ENCODE peak calls at places on chromosomes 13 and 19, in six cellular contexts. P, N, B, S, C and M are unnamed samples.

GRCh38 chr13:25148005-25148798 is 23.9 kb downstream of the AMER2 start:
- DNase-seq in P (no peak), N (no peak), B (no peak), S (no peak), C (no peak), M (no peak)

GRCh38 chr13:99206226-99206625 is 5.6 kb downstream of the UBAC2 start:
- DNase-seq in P (no peak), N (no peak), B (no peak), S (no peak), C (no peak), M (no peak)

GRCh38 chr13:74695021-74695800 is 561.0 kb upstream of the KLF12 start:
- DNase-seq in P (no peak), N (no peak), B (no peak), S (no peak), C (no peak), M (no peak)

GRCh38 chr19:13428352-13428751 is 77.9 kb downstream of the CACNA1A start:
- DNase-seq in P (no peak), N (no peak), B (no peak), S (no peak), C (peak), M (peak)

GRCh38 chr19:46887240-46887782 is 26.5 kb downstream of the ARHGAP35 start:
- DNase-seq in P (no peak), N (no peak), B (no peak), S (no peak), C (no peak), M (no peak)

GRCh38 chr19:275958-276646 is 15.1 kb downstream of the PLPP2 start:
- DNase-seq in P (no peak), N (no peak), B (no peak), S (no peak), C (no peak), M (no peak)

GRCh38 chr13:111031531-111031961 is 83.6 kb upstream of the ARHGEF7 start:
- DNase-seq in P (no peak), N (no peak), B (no peak), S (no peak), C (no peak), M (peak)

GRCh38 chr13:101917475-101917810 is 465.0 kb downstream of the ITGBL1 start:
- DNase-seq in P (no peak), N (no peak), B (no peak), S (no peak), C (no peak), M (no peak)

GRCh38 chr19:14916848-14917247 is 24.4 kb upstream of the OR7C2 start:
- DNase-seq in P (peak), N (no peak), B (no peak), S (no peak), C (peak), M (no peak)

GRCh38 chr13:41512441-41512840 is 55.1 kb downstream of the RGCC start:
- DNase-seq in P (no peak), N (no peak), B (peak), S (no peak), C (no peak), M (no peak)

GRCh38 chr13:80339841-80340642 is 884 bp downstream of the SPRY2 start:
- DNase-seq in P (peak), N (no peak), B (peak), S (no peak), C (peak), M (no peak)

GRCh38 chr13:33452873-33453558 is 167.5 kb upstream of the STARD13 start:
- DNase-seq in P (no peak), N (no peak), B (no peak), S (no peak), C (no peak), M (no peak)

GRCh38 chr13:23868521-23868920 is 20.7 kb downstream of the MIPEP start:
- DNase-seq in P (no peak), N (no peak), B (no peak), S (no peak), C (no peak), M (no peak)

GRCh38 chr13:65656740-65657329 is 1573.3 kb downstream of the PCDH9 start:
- DNase-seq in P (no peak), N (no peak), B (no peak), S (no peak), C (no peak), M (no peak)

GRCh38 chr19:47228937-47229673 is 1.9 kb downstream of the BBC3 start:
- DNase-seq in P (no peak), N (no peak), B (no peak), S (peak), C (no peak), M (peak)

GRCh38 chr13:23160241-23161175 is 20.3 kb upstream of the SGCG start:
- DNase-seq in P (no peak), N (no peak), B (peak), S (no peak), C (peak), M (no peak)

GRCh38 chr19:42440357-42441046 is 2.2 kb downstream of the CXCL17 start:
- DNase-seq in P (no peak), N (no peak), B (peak), S (peak), C (peak), M (peak)

GRCh38 chr13:113351514-113352026 is 12.4 kb downstream of the GRTP1 start:
- DNase-seq in P (no peak), N (no peak), B (no peak), S (no peak), C (no peak), M (no peak)

GRCh38 chr19:7349961-7350711 is 1.4 kb downstream of the ARHGEF18 start:
- DNase-seq in P (no peak), N (no peak), B (no peak), S (peak), C (no peak), M (peak)

GRCh38 chr19:49391581-49392399 is 3.7 kb downstream of the KASH5 start:
- DNase-seq in P (peak), N (peak), B (peak), S (peak), C (peak), M (peak)

GRCh38 chr19:54188224-54188871 is 1.0 kb downstream of the MBOAT7 start:
- DNase-seq in P (no peak), N (no peak), B (peak), S (no peak), C (no peak), M (peak)

GRCh38 chr19:11560404-11560988 is 1.5 kb upstream of the ELOF1 start:
- DNase-seq in P (no peak), N (no peak), B (peak), S (peak), C (peak), M (peak)

GRCh38 chr13:71867101-71867814 is at the start of gene DACH1:
- DNase-seq in P (peak), N (no peak), B (peak), S (no peak), C (peak), M (no peak)

GRCh38 chr19:40809358-40810086 is 10.5 kb downstream of the EGLN2 start:
- DNase-seq in P (no peak), N (no peak), B (no peak), S (no peak), C (no peak), M (no peak)

GRCh38 chr19:2659856-2660432 is 42.5 kb downstream of the GNG7 start:
- DNase-seq in P (no peak), N (no peak), B (no peak), S (no peak), C (no peak), M (no peak)

GRCh38 chr13:35190241-35190640 is 248.2 kb downstream of the NBEA start:
- DNase-seq in P (no peak), N (no peak), B (no peak), S (no peak), C (no peak), M (no peak)

GRCh38 chr19:53828531-53828930 is 4.4 kb upstream of the NLRP12 start:
- DNase-seq in P (no peak), N (no peak), B (no peak), S (no peak), C (no peak), M (no peak)

GRCh38 chr19:16714702-16715294 is 4.8 kb upstream of the NWD1 start:
- DNase-seq in P (no peak), N (no peak), B (peak), S (peak), C (peak), M (peak)

GRCh38 chr13:98570929-98571372 is 6.0 kb downstream of the STK24 start:
- DNase-seq in P (peak), N (no peak), B (no peak), S (peak), C (no peak), M (peak)

GRCh38 chr19:40147693-40148347 is 43.4 kb upstream of the MAP3K10 start:
- DNase-seq in P (no peak), N (no peak), B (no peak), S (no peak), C (no peak), M (no peak)

GRCh38 chr13:46341112-46341711 is 45.8 kb downstream of the RUBCNL start:
- DNase-seq in P (no peak), N (no peak), B (no peak), S (no peak), C (no peak), M (no peak)

GRCh38 chr19:51571599-51571998 is 516 bp downstream of the ZNF175 start:
- DNase-seq in P (no peak), N (no peak), B (no peak), S (no peak), C (no peak), M (no peak)

GRCh38 chr13:113818700-113819295 is 45.1 kb downstream of the GAS6 start:
- DNase-seq in P (no peak), N (no peak), B (no peak), S (no peak), C (no peak), M (no peak)

GRCh38 chr19:46289724-46290619 is 6.9 kb upstream of the HIF3A start:
- DNase-seq in P (no peak), N (no peak), B (no peak), S (no peak), C (no peak), M (no peak)

GRCh38 chr13:110705356-110705825 is 525 bp downstream of the CARS2 start:
- DNase-seq in P (no peak), N (no peak), B (no peak), S (no peak), C (no peak), M (no peak)

GRCh38 chr13:73961181-73961580 is 173.0 kb downstream of the KLF12 start:
- DNase-seq in P (no peak), N (no peak), B (no peak), S (no peak), C (no peak), M (no peak)

GRCh38 chr19:40605201-40605971 is 4.2 kb downstream of the LTBP4 start:
- DNase-seq in P (peak), N (no peak), B (peak), S (peak), C (no peak), M (peak)

GRCh38 chr13:20923272-20923671 is 20.7 kb upstream of the XPO4 start:
- DNase-seq in P (no peak), N (no peak), B (no peak), S (no peak), C (no peak), M (no peak)

GRCh38 chr19:6979341-6979740 is 41.9 kb downstream of the MBD3L2B start:
- DNase-seq in P (no peak), N (no peak), B (no peak), S (no peak), C (no peak), M (no peak)